ENCODE peak calls at places on chromosome X, in four cellular contexts. R is RPMI7951; I is stimulated activated CD4-positive, alpha-beta T cell treated with anti-CD3 and anti-CD28 coated beads, Interleukin-1b, Interleukin-23, amount 100 ng/mL, for 24 hours; Q is LHCN-M2. Y is an unnamed sample.

GRCh38 chrX:53716328-53717088 is 30.0 kb upstream of the HUWE1 start:
- DNase-seq in Q (no peak), I (no peak), R (peak; percentile 89), Y (no peak)

GRCh38 chrX:150308532-150309157 is 54.5 kb upstream of the MAMLD1 start:
- DNase-seq in Q (no peak), I (no peak), R (peak; percentile 82), Y (no peak)

GRCh38 chrX:45363596-45363995 is 162.9 kb upstream of the DIPK2B start:
- DNase-seq in I (no peak), Q (no peak), R (no peak), Y (no peak)

GRCh38 chrX:155231163-155231562 is 14.9 kb downstream of the VBP1 start:
- DNase-seq in Q (no peak), I (no peak), R (no peak), Y (no peak)

GRCh38 chrX:9878141-9878875 is 88.8 kb upstream of the CLDN34 start:
- DNase-seq in R (no peak), Q (no peak), I (no peak), Y (no peak)

GRCh38 chrX:44619039-44619438 is 76.4 kb upstream of the FUNDC1 start:
- DNase-seq in Q (no peak), I (no peak), R (no peak), Y (no peak)

GRCh38 chrX:110403839-110404238 is 45.2 kb downstream of the RTL9 start:
- DNase-seq in I (no peak), R (no peak), Q (peak; percentile 41), Y (no peak)

GRCh38 chrX:110741213-110741796 is 54.3 kb downstream of the CHRDL1 start:
- DNase-seq in Q (peak; percentile 1), R (peak; percentile 71), I (no peak), Y (no peak)

GRCh38 chrX:84182521-84182920 is 5.5 kb downstream of the RPS6KA6 start:
- DNase-seq in R (no peak), I (no peak), Q (no peak), Y (no peak)

GRCh38 chrX:23662853-23663252 is 4.4 kb upstream of the PRDX4 start:
- DNase-seq in R (peak; percentile 4), I (no peak), Q (no peak), Y (no peak)

GRCh38 chrX:145654486-145654885 is 163.1 kb upstream of the SLITRK2 start:
- DNase-seq in I (no peak), Q (no peak), R (no peak), Y (no peak)

GRCh38 chrX:110944793-110945466 is 149.3 kb upstream of the CHRDL1 start:
- DNase-seq in Q (no peak), I (no peak), R (no peak), Y (no peak)

GRCh38 chrX:100685284-100685996 is 41.4 kb downstream of the SRPX2 start:
- DNase-seq in I (peak; percentile 27), Q (peak; percentile 64), R (peak; percentile 55), Y (peak; percentile 32)

GRCh38 chrX:10031743-10032142 is 64.6 kb downstream of the CLDN34 start:
- DNase-seq in Q (no peak), R (no peak), I (no peak), Y (no peak)

GRCh38 chrX:68163446-68163845 is 269.8 kb downstream of the OPHN1 start:
- DNase-seq in I (no peak), R (peak; percentile 5), Q (peak; percentile 42), Y (no peak)

GRCh38 chrX:42096262-42096939 is 173.0 kb upstream of the CASK start:
- DNase-seq in I (no peak), R (peak; percentile 87), Q (peak; percentile 69), Y (no peak)

GRCh38 chrX:20547649-20548051 is 280.9 kb upstream of the RPS6KA3 start:
- DNase-seq in I (no peak), R (peak; percentile 90), Q (peak; percentile 74), Y (no peak)

GRCh38 chrX:73561791-73562190 is 1.2 kb upstream of the CHIC1 start:
- DNase-seq in I (no peak), R (peak; percentile 13), Q (no peak), Y (no peak)

GRCh38 chrX:14777484-14777883 is 95.4 kb downstream of the FANCB start:
- DNase-seq in I (no peak), R (no peak), Q (peak; percentile 29), Y (no peak)

GRCh38 chrX:21740329-21741274 is 17.3 kb downstream of the SMPX start:
- DNase-seq in R (no peak), I (no peak), Q (no peak), Y (no peak)

GRCh38 chrX:9416562-9417319 is 48.1 kb upstream of the TBL1X start:
- DNase-seq in Q (peak; percentile 31), I (no peak), R (peak; percentile 50), Y (no peak)

GRCh38 chrX:11766487-11766886 is 8.4 kb downstream of the MSL3 start:
- DNase-seq in I (no peak), R (no peak), Q (no peak), Y (no peak)

GRCh38 chrX:141176586-141177451 is at the start of gene LDOC1:
- DNase-seq in R (peak; percentile 62), Q (peak; percentile 74), I (peak; percentile 56), Y (no peak)

GRCh38 chrX:42955349-42955748 is 177.4 kb upstream of the PPP1R2C start:
- DNase-seq in I (no peak), R (no peak), Q (no peak), Y (no peak)

GRCh38 chrX:38803286-38803608 is 2.0 kb downstream of the MID1IP1 start:
- DNase-seq in R (no peak), Q (no peak), I (no peak), Y (no peak)

Y was measured in NCI-H187.